ENCODE peak calls at places on chromosomes 1 and 21, in eight cellular contexts. P is A673; U is fibroblast of lung; E is endothelial cell of umbilical vein; F is GM23338; H is osteocyte; C is OCI-LY7; N is CD4-positive, alpha-beta T cell. Z is an unnamed sample.

GRCh38 chr1:30754684-30755171 is 2.8 kb downstream of the LAPTM5 start:
- DNase-seq in P (no peak), U (no peak), E (no peak), F (no peak), H (no peak), C (peak; percentile 99), N (no peak), Z (peak; percentile 69)

GRCh38 chr21:42097860-42098259 is 26.7 kb downstream of the UMODL1 start:
- DNase-seq in P (peak; percentile 88), U (peak; percentile 98), E (peak; percentile 97), F (no peak), H (peak; percentile 89), C (no peak), N (no peak), Z (no peak)

GRCh38 chr1:172588296-172589291 is 55.6 kb downstream of the SUCO start:
- DNase-seq in P (peak; percentile 5), U (peak; percentile 95), E (peak; percentile 90), F (no peak), H (no peak), C (no peak), N (no peak), Z (no peak)

GRCh38 chr1:203625623-203626189 is 926 bp upstream of the ATP2B4 start:
- DNase-seq in P (peak; percentile 73), U (peak; percentile 39), E (peak; percentile 89), F (no peak), H (no peak), C (peak; percentile 77), N (peak; percentile 47), Z (peak; percentile 54)

GRCh38 chr1:58836396-58836795 is 52.5 kb upstream of the JUN start:
- DNase-seq in P (no peak), U (no peak), E (peak; percentile 47), F (no peak), H (no peak), C (no peak), N (no peak), Z (no peak)

GRCh38 chr1:216193839-216194443 is 229.3 kb downstream of the USH2A start:
- DNase-seq in P (peak; percentile 25), U (no peak), E (no peak), F (peak; percentile 46), H (no peak), C (no peak), N (no peak), Z (no peak)

GRCh38 chr1:85216697-85217096 is 15.9 kb upstream of the SYDE2 start:
- DNase-seq in P (no peak), U (no peak), E (no peak), F (no peak), H (no peak), C (no peak), N (no peak), Z (no peak)

GRCh38 chr1:60596791-60597748 is 485.3 kb upstream of the NFIA start:
- DNase-seq in P (no peak), U (peak; percentile 88), E (peak; percentile 57), F (no peak), H (no peak), C (no peak), N (no peak), Z (no peak)

GRCh38 chr1:87197156-87197555 is 131.5 kb upstream of the LMO4 start:
- DNase-seq in P (no peak), U (peak; percentile 59), E (no peak), F (no peak), H (no peak), C (no peak), N (no peak), Z (no peak)

GRCh38 chr1:245205396-245205795 is 50.6 kb downstream of the KIF26B start:
- DNase-seq in P (no peak), U (peak; percentile 27), E (no peak), F (no peak), H (no peak), C (no peak), N (no peak), Z (no peak)

GRCh38 chr1:238061967-238062613 is 171.4 kb upstream of the ZP4 start:
- DNase-seq in P (no peak), U (peak; percentile 86), E (no peak), F (no peak), H (no peak), C (no peak), N (no peak), Z (no peak)

GRCh38 chr1:43241352-43241953 is 28.3 kb upstream of the TMEM125 start:
- DNase-seq in P (no peak), U (peak; percentile 62), E (no peak), F (no peak), H (no peak), C (no peak), N (no peak), Z (no peak)

GRCh38 chr21:24023936-24024335 is 1583.3 kb downstream of the MRPL39 start:
- DNase-seq in P (no peak), U (peak; percentile 1), E (peak; percentile 17), F (no peak), H (no peak), C (no peak), N (no peak), Z (no peak)

GRCh38 chr1:173489149-173489600 is 12.0 kb downstream of the PRDX6 start:
- DNase-seq in P (no peak), U (no peak), E (no peak), F (peak; percentile 80), H (no peak), C (no peak), N (no peak), Z (no peak)

GRCh38 chr1:154497026-154497806 is 4.8 kb upstream of the TDRD10 start:
- DNase-seq in P (no peak), U (no peak), E (peak; percentile 96), F (no peak), H (no peak), C (peak; percentile 68), N (no peak), Z (peak; percentile 52)

GRCh38 chr1:39681294-39681693 is 9.4 kb upstream of the NT5C1A start:
- DNase-seq in P (no peak), U (no peak), E (no peak), F (no peak), H (no peak), C (no peak), N (no peak), Z (no peak)

GRCh38 chr21:42474043-42474831 is 21.8 kb downstream of the RSPH1 start:
- DNase-seq in P (peak; percentile 39), U (peak; percentile 5), E (peak; percentile 25), F (peak; percentile 67), H (peak; percentile 56), C (no peak), N (no peak), Z (peak; percentile 61)

GRCh38 chr1:211323156-211324063 is 3.2 kb upstream of the TRAF5 start:
- DNase-seq in P (peak; percentile 83), U (peak; percentile 49), E (peak; percentile 68), F (peak; percentile 85), H (no peak), C (peak; percentile 79), N (peak; percentile 53), Z (peak; percentile 67)

GRCh38 chr1:181353526-181353925 is 129.8 kb upstream of the CACNA1E start:
- DNase-seq in P (no peak), U (no peak), E (no peak), F (no peak), H (no peak), C (no peak), N (no peak), Z (no peak)

GRCh38 chr1:97740891-97741290 is 179.9 kb downstream of the DPYD start:
- DNase-seq in P (no peak), U (no peak), E (no peak), F (no peak), H (no peak), C (no peak), N (no peak), Z (no peak)
- TF ChIP-seq CTCF in P (no peak), U (no peak), E (no peak), F (no peak), H (no peak), C (no peak), N (no peak), Z (no peak)

DNA sequence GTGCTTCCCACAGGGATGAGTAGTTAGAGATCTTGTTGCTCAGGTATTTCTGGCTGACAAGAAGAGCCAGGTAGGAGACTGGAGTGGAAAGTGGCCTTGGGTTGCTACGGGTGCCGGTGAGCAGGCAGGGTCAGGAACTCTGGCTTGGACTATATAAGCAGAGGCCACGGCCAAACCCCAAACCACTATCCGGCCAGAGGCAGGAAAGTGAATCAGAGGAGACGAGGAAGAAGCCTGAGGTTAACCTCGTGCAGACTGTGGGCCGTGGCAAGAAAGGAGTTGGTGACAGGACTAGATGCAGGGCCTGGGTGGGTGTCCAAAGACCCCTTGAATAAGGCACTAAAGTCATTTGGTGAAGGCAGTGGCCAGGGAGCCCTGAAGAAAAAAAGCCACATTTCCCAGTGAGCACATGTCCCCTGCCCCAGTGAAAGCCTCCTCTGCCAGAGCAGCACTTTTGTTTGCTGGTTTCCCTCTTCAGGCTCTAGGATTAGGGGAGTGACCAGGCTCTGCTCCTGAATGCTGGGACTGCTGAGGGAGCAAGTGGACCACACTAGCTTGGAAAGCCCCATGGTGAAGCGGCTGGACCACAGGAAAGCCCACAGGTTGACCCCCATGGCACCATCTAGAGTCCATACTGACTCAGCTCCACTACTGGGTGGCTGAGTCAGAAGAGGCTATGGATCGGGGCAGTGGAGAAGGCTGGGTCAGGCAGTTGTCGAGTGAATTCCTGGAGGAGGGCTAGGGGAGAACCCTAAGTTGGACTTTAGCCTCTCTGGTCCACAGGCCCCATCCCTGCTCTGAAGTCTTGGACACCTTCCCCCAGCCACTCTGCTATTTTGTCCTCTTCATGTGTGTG is 23.4 kb downstream of the CSF1 start:
- DNase-seq in P (no peak), U (peak; percentile 93), E (peak; percentile 44), F (no peak), H (no peak), C (no peak), N (no peak), Z (no peak)
- TF ChIP-seq CTCF in P (no peak), U (no peak), E (no peak), F (no peak), H (no peak), C (no peak), N (no peak), Z (no peak)

GRCh38 chr1:218171302-218171893 is 113.7 kb upstream of the RRP15 start:
- DNase-seq in P (peak; percentile 43), U (peak; percentile 26), E (peak; percentile 42), F (peak; percentile 49), H (no peak), C (peak; percentile 51), N (no peak), Z (peak; percentile 14)
- TF ChIP-seq CTCF in P (peak; percentile 81), U (peak; percentile 74), E (peak; percentile 54), F (peak; percentile 95), H (peak; percentile 83), C (peak; percentile 95), N (peak; percentile 55), Z (peak; percentile 68)

GRCh38 chr1:23747947-23748346 is 4.7 kb downstream of the ELOA start:
- DNase-seq in P (no peak), U (no peak), E (no peak), F (no peak), H (no peak), C (no peak), N (no peak), Z (no peak)

GRCh38 chr1:23742670-23743286 is 493 bp upstream of the ELOA start:
- DNase-seq in P (peak; percentile 6), U (peak; percentile 31), E (peak; percentile 47), F (peak; percentile 75), H (no peak), C (no peak), N (peak; percentile 4), Z (no peak)

GRCh38 chr1:23743287-23744052 is at the start of gene ELOA:
- DNase-seq in P (peak; percentile 84), U (peak; percentile 64), E (peak; percentile 56), F (peak; percentile 92), H (peak; percentile 87), C (peak; percentile 84), N (peak; percentile 59), Z (peak; percentile 92)

GRCh38 chr1:23741609-23742008 is 1.7 kb upstream of the ELOA start:
- DNase-seq in P (no peak), U (no peak), E (no peak), F (no peak), H (no peak), C (no peak), N (no peak), Z (no peak)

GRCh38 chr1:23745515-23745914 is 2.2 kb downstream of the ELOA start:
- DNase-seq in P (peak; percentile 47), U (peak; percentile 46), E (peak; percentile 18), F (peak; percentile 41), H (no peak), C (peak; percentile 75), N (no peak), Z (peak; percentile 69)
- TF ChIP-seq CTCF in P (peak; percentile 33), U (peak; percentile 51), E (peak; percentile 30), F (peak; percentile 38), H (peak; percentile 41), C (peak; percentile 75), N (no peak), Z (peak; percentile 18)

Z was measured in GM10248.